ENCODE peak calls at places on chromosomes 4 and X, in eight cellular contexts. V, G, B, R, Q, F, A and E are unnamed samples.

GRCh38 chr4:70958681-70959080 is 34.8 kb upstream of the DCK start:
- DNase-seq in A (peak), F (no peak), Q (no peak), R (no peak), G (peak), V (no peak), B (no peak), E (no peak)

GRCh38 chr4:82046796-82047195 is 327.0 kb downstream of the HNRNPD start:
- DNase-seq in A (no peak), V (no peak), G (no peak), Q (no peak), B (no peak), R (no peak), F (no peak), E (no peak)

GRCh38 chr4:177558995-177559394 is 116.8 kb upstream of the AGA start:
- DNase-seq in R (peak), V (no peak), G (no peak), A (no peak), F (no peak), Q (no peak), B (no peak), E (no peak)

GRCh38 chrX:132774312-132774711 is 184.1 kb downstream of the HS6ST2 start:
- DNase-seq in Q (no peak), V (no peak), F (no peak), G (no peak), R (no peak), B (no peak), A (no peak), E (no peak)

GRCh38 chr4:141486375-141486997 is 149.9 kb upstream of the IL15 start:
- DNase-seq in F (no peak), B (no peak), A (peak), Q (no peak), R (no peak), V (no peak), G (peak), E (no peak)

GRCh38 chr4:26455571-26455970 is 34.7 kb downstream of the CCKAR start:
- DNase-seq in B (no peak), A (no peak), F (no peak), R (no peak), V (no peak), G (no peak), Q (no peak), E (peak)

GRCh38 chrX:129577473-129577872 is 37.4 kb downstream of the OCRL start:
- DNase-seq in A (peak), G (peak), Q (no peak), V (no peak), F (no peak), R (no peak), B (no peak), E (no peak)

GRCh38 chr4:128570380-128570779 is 239.1 kb upstream of the JADE1 start:
- DNase-seq in B (no peak), Q (peak), V (peak), F (no peak), R (no peak), G (peak), A (no peak), E (no peak)

GRCh38 chr4:147981305-147981704 is 249.4 kb downstream of the ARHGAP10 start:
- DNase-seq in V (no peak), B (no peak), F (peak), G (peak), A (peak), Q (no peak), R (no peak), E (no peak)

GRCh38 chrX:108584617-108585211 is 145.1 kb downstream of the COL4A5 start:
- DNase-seq in F (peak), B (peak), V (no peak), G (peak), Q (no peak), A (no peak), R (peak), E (no peak)

GRCh38 chrX:154476821-154477220 is 2.3 kb downstream of the LAGE3 start:
- DNase-seq in R (no peak), V (no peak), B (no peak), Q (no peak), G (no peak), F (no peak), A (no peak), E (no peak)

GRCh38 chr4:111943796-111944203 is 201.5 kb upstream of the FAM241A start:
- DNase-seq in V (no peak), B (peak), Q (peak), G (peak), R (peak), A (no peak), F (peak), E (no peak)

GRCh38 chrX:107823456-107823855 is 2.2 kb upstream of the MID2 start:
- DNase-seq in G (peak), Q (no peak), V (no peak), F (no peak), R (no peak), B (no peak), A (peak), E (no peak)

GRCh38 chr4:127709456-127709855 is 20.7 kb upstream of the SLC25A31 start:
- DNase-seq in G (no peak), R (no peak), Q (no peak), V (no peak), A (no peak), F (no peak), B (no peak), E (no peak)

GRCh38 chrX:152575331-152575730 is 62.4 kb upstream of the GABRQ start:
- DNase-seq in G (no peak), R (no peak), V (no peak), A (no peak), B (no peak), Q (no peak), F (no peak), E (no peak)

GRCh38 chrX:39258331-39258730 is 457.1 kb downstream of the MID1IP1 start:
- DNase-seq in G (peak), R (peak), B (no peak), Q (no peak), V (no peak), F (no peak), A (no peak), E (no peak)

GRCh38 chr4:26022346-26022891 is 108.4 kb downstream of the SMIM20 start:
- DNase-seq in R (no peak), F (no peak), G (peak), B (peak), A (no peak), V (no peak), Q (no peak), E (no peak)

GRCh38 chr4:19473569-19473968 is 778.1 kb upstream of the SLIT2 start:
- DNase-seq in F (no peak), R (no peak), G (no peak), B (no peak), V (no peak), Q (no peak), A (no peak), E (no peak)

GRCh38 chr4:105887508-105887907 is 7.8 kb upstream of the NPNT start:
- DNase-seq in B (no peak), R (no peak), G (no peak), Q (no peak), A (no peak), V (no peak), F (no peak), E (no peak)
- H3K4me3 ChIP-seq in B (no peak), R (no peak), G (no peak), Q (no peak), A (no peak), V (no peak), F (no peak), E (no peak)

DNA sequence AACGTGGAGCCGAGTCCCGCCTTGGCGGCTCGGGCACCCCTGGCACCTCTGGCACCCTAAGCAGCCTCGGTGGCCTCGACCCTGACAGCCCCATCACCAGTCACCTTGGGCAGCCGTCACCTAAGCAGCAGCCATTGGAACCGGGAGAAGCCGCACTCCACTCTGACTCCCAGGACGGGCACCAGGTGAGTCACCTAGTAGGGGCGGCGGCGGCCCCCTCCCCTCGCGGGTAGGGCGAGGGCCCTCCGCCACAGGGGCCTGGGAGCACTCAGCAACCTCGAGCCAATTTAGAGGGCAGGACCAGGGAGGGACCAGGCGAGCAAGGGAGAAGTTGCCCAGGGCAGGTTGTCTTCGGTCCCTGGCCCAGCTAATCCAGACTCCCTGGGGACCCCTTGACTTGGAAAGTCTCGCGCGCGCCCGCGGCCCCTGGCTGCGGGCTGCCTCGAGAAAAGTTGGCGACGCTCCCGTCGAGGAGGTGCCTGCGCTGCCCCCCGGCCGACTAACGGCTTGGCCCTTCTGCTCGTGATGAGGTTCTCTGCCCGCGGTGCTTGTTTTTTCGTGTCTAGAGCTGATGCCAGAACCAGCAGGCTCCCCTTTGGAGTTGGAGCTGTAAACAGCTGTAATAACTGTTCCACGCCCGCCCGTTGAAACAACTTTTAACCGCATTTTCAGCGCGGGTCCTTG is 749 bp downstream of the EDA start:
- DNase-seq in Q (peak), V (peak), B (no peak), A (no peak), F (no peak), R (peak), G (peak), E (no peak)
- H3K4me3 ChIP-seq in Q (peak), V (peak), B (peak), A (no peak), F (no peak), R (peak), G (no peak), E (peak)

GRCh38 chr4:173528378-173529321 is 1.4 kb downstream of the HAND2 start:
- DNase-seq in A (no peak), Q (no peak), F (no peak), B (no peak), G (peak), V (no peak), R (peak), E (peak)
- H3K4me3 ChIP-seq in A (peak), Q (peak), F (no peak), B (peak), G (peak), V (peak), R (no peak), E (peak)

DNA sequence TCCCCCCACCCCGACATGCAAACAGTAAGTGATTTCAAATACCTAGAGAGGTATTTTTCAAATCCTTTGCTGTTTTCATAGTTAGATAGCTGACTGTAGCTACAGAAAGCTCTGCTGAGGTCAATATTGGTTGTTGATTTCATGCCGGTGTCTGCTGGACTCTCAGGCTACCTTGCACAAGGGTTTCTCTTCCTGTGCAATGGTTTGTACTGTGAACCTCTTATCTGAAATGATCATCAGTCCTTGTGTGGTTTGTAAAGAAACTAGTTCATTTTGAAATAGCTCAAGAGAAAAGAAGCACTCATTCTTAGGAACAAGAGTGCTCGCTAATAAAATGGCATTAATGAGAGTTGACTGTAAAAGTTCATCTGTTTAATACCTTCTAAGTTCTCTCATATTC is 2.1 kb downstream of the MTM1 start:
- DNase-seq in G (no peak), F (peak), B (no peak), A (no peak), Q (no peak), V (no peak), R (no peak), E (no peak)
- H3K4me3 ChIP-seq in G (no peak), F (no peak), B (no peak), A (no peak), Q (no peak), V (no peak), R (no peak), E (no peak)

GRCh38 chr4:6008092-6008551 is 10.1 kb downstream of the C4orf50 start:
- DNase-seq in R (peak), B (peak), G (no peak), Q (no peak), F (no peak), A (no peak), V (no peak), E (no peak)
- H3K4me3 ChIP-seq in R (no peak), B (peak), G (no peak), Q (no peak), F (no peak), A (no peak), V (no peak), E (no peak)

GRCh38 chrX:25004485-25005032 is 11.2 kb downstream of the ARX start:
- DNase-seq in Q (no peak), G (peak), R (peak), A (no peak), V (no peak), F (no peak), B (no peak), E (no peak)

GRCh38 chrX:25004040-25004439 is 11.7 kb downstream of the ARX start:
- DNase-seq in G (no peak), B (no peak), A (no peak), Q (no peak), V (no peak), R (peak), F (no peak), E (no peak)

GRCh38 chrX:25006586-25007058 is 9.1 kb downstream of the ARX start:
- DNase-seq in B (no peak), A (no peak), G (no peak), Q (no peak), F (no peak), R (peak), V (no peak), E (no peak)

GRCh38 chrX:25005382-25006185 is 10.2 kb downstream of the ARX start:
- DNase-seq in V (no peak), Q (no peak), A (no peak), B (no peak), G (no peak), R (peak), F (no peak), E (no peak)

DNA sequence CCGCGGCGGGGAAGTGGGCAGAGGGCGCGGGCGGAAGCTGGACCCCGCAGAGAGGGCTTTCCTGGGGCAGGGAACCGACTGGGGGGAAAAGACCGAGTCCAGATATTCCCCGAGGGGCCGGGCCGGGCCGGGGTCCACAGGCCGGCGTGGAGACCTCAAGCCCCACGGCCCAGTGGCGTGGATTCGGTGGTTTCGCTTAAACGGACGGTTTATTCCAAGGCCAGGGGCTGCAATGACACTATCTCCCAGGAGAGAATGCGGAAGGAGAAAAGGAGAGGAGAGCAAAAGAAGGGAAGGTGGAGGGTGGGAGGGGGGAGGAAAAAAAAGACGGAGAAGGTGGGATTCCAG is 10.8 kb downstream of the ARX start:
- DNase-seq in A (no peak), G (no peak), Q (no peak), F (no peak), R (peak), B (no peak), V (no peak), E (no peak)
- H3K4me3 ChIP-seq in A (no peak), G (peak), Q (no peak), F (no peak), R (peak), B (no peak), V (peak), E (peak)